ENCODE peak calls at places on chromosomes 12 and 14, in ten cellular contexts. K is transverse colon, P is RWPE2, N is neural progenitor cell, H is Peyer's patch, I is upper lobe of right lung, T is esophagus squamous epithelium, O is kidney epithelial cell, W is cardiac muscle cell, A is stomach. R is an unnamed sample. For H3K27me3 and H3K36me3, the result is how much of the 10 kb centered on the place peaks cover.

GRCh38 chr14:102479777-102480176 is 29.8 kb downstream of the ANKRD9 start:
- DNase-seq in A (peak), H (peak), I (peak), K (peak), P (peak), W (no peak), T (no peak), O (no peak), N (no peak), R (peak)

GRCh38 chr12:96677363-96677762 is 188.0 kb downstream of the CFAP54 start:
- DNase-seq in T (no peak), H (no peak), N (no peak), W (no peak), A (no peak), O (no peak), K (no peak), P (no peak), I (no peak), R (no peak)

GRCh38 chr12:121637231-121637914 is 11.0 kb downstream of the ORAI1 start:
- DNase-seq in T (no peak), K (peak), P (no peak), H (peak), O (no peak), I (peak), A (peak), N (no peak), W (no peak), R (peak)

GRCh38 chr12:3192221-3192620 is 115.0 kb downstream of the TSPAN9 start:
- DNase-seq in H (no peak), O (no peak), I (no peak), W (no peak), N (no peak), T (no peak), K (no peak), P (no peak), A (no peak), R (no peak)

GRCh38 chr12:46921048-46921753 is 95.4 kb upstream of the SLC38A4 start:
- DNase-seq in T (no peak), W (no peak), P (no peak), A (no peak), O (no peak), H (no peak), I (no peak), K (no peak), N (no peak), R (no peak)

GRCh38 chr12:82963961-82964360 is 277.3 kb downstream of the TMTC2 start:
- DNase-seq in A (no peak), I (no peak), O (no peak), P (no peak), W (peak), T (no peak), N (peak), K (no peak), H (no peak), R (no peak)

GRCh38 chr12:94707892-94708291 is 57.5 kb upstream of the TMCC3 start:
- DNase-seq in I (no peak), H (peak), O (no peak), W (peak), A (no peak), T (no peak), K (peak), P (no peak), N (no peak), R (no peak)

GRCh38 chr14:35865611-35866010 is 39.5 kb downstream of the BRMS1L start:
- DNase-seq in P (no peak), O (no peak), H (no peak), I (no peak), W (no peak), N (no peak), T (no peak), K (no peak), A (no peak), R (no peak)

GRCh38 chr12:19893514-19893913 is 454.2 kb downstream of the AEBP2 start:
- DNase-seq in O (no peak), T (no peak), H (no peak), W (no peak), N (no peak), K (no peak), I (no peak), P (no peak), A (no peak), R (no peak)

GRCh38 chr14:78197088-78197487 is 26.9 kb downstream of the NRXN3 start:
- DNase-seq in A (no peak), H (no peak), N (no peak), T (no peak), O (no peak), I (no peak), P (no peak), W (no peak), K (no peak), R (no peak)

GRCh38 chr12:107844312-107844921 is 69.9 kb downstream of the ASCL4 start:
- DNase-seq in A (peak), H (no peak), N (peak), O (no peak), I (no peak), W (peak), T (no peak), K (no peak), P (no peak), R (no peak)

GRCh38 chr12:128286970-128287369 is 20.0 kb downstream of the TMEM132C start:
- DNase-seq in P (no peak), N (no peak), W (no peak), A (no peak), K (no peak), I (no peak), H (no peak), O (no peak), T (no peak), R (no peak)

GRCh38 chr12:3772380-3772779 is 19.5 kb upstream of the CRACR2A start:
- DNase-seq in W (no peak), I (no peak), T (no peak), H (no peak), A (no peak), P (no peak), O (no peak), K (no peak), N (no peak), R (no peak)

GRCh38 chr12:77993658-77994057 is 163.0 kb downstream of the NAV3 start:
- DNase-seq in P (no peak), H (no peak), I (no peak), T (no peak), W (no peak), K (no peak), O (no peak), N (no peak), A (no peak), R (no peak)

GRCh38 chr14:21498540-21499526 is 12.3 kb downstream of the METTL3 start:
- DNase-seq in T (no peak), W (peak), H (no peak), P (no peak), O (no peak), A (no peak), K (no peak), N (peak), I (no peak), R (no peak)

GRCh38 chr14:102729825-102730224 is 47.4 kb upstream of the TRAF3 start:
- DNase-seq in W (no peak), P (no peak), K (no peak), T (no peak), O (no peak), A (no peak), I (no peak), H (no peak), N (no peak), R (no peak)

GRCh38 chr14:96156804-96157760 is 47.6 kb upstream of the BDKRB2 start:
- DNase-seq in T (no peak), I (no peak), H (no peak), N (no peak), P (no peak), W (no peak), K (no peak), A (peak), O (no peak), R (no peak)

GRCh38 chr12:124856842-124857178 is 6.9 kb downstream of the SCARB1 start:
- DNase-seq in P (no peak), I (no peak), K (no peak), N (no peak), T (no peak), A (no peak), O (no peak), H (no peak), W (no peak), R (no peak)

GRCh38 chr12:19572920-19573558 is 133.7 kb downstream of the AEBP2 start:
- DNase-seq in N (peak), T (no peak), I (no peak), P (no peak), O (peak), H (no peak), K (peak), W (peak), A (no peak), R (no peak)

GRCh38 chr12:131836193-131836592 is 8.0 kb downstream of the MMP17 start:
- DNase-seq in N (no peak), K (no peak), O (no peak), W (no peak), A (no peak), T (no peak), P (no peak), H (no peak), I (no peak), R (no peak)

GRCh38 chr12:32002848-32003493 is 43.8 kb downstream of the RESF1 start:
- DNase-seq in P (no peak), N (no peak), T (no peak), A (no peak), W (no peak), O (no peak), H (no peak), I (no peak), K (no peak), R (no peak)

GRCh38 chr12:2834581-2835491 is at the start of gene NRIP2:
- DNase-seq in H (no peak), W (no peak), I (no peak), N (peak), T (no peak), A (no peak), O (no peak), K (no peak), P (no peak), R (no peak)

GRCh38 chr12:131378861-131379665 is 331.8 kb upstream of the SFSWAP start:
- DNase-seq in K (no peak), P (no peak), N (no peak), T (no peak), O (no peak), I (peak), A (no peak), H (no peak), W (no peak), R (no peak)

GRCh38 chr12:80509781-80510556 is 65.9 kb downstream of the PTPRQ start:
- DNase-seq in O (no peak), A (no peak), P (no peak), I (no peak), H (no peak), N (no peak), T (no peak), K (no peak), W (no peak), R (no peak)

GRCh38 chr14:77804592-77804991 is 4.7 kb downstream of the ADCK1 start:
- DNase-seq in I (no peak), T (no peak), P (no peak), N (peak), K (peak), O (no peak), H (peak), W (no peak), A (no peak), R (no peak)

GRCh38 chr12:20350495-20350894 is 17.8 kb upstream of the PDE3A start:
- DNase-seq in P (no peak), W (no peak), A (no peak), H (no peak), T (no peak), O (no peak), I (no peak), N (no peak), K (no peak), R (no peak)

GRCh38 chr14:76615331-76615730 is 145.9 kb upstream of the VASH1 start:
- DNase-seq in N (no peak), I (no peak), A (no peak), W (no peak), T (no peak), H (no peak), O (no peak), P (no peak), K (no peak), R (no peak)

GRCh38 chr14:76617440-76617839 is 143.8 kb upstream of the VASH1 start:
- DNase-seq in K (no peak), N (no peak), O (no peak), H (no peak), P (no peak), W (no peak), A (no peak), T (no peak), I (no peak), R (no peak)

DNA sequence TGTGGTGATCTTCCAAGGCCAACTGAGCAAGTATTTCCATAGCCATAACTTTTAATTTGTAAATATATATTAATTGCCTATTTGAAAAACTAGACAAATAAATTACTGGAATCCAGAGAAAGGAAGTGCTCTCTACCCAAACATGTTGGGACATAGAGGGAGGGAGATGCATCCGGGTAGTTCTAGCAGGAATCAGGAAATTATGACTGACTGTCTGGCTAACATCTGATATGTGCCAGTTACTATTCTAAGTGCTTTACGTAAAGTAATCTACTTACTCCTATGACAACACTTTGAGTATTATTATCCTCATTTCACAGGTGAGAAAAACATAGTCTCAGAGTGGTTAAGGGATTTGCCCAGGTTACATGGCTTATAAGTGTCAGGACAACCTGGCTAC is 147.7 kb upstream of the VASH1 start:
- DNase-seq in O (no peak), K (no peak), A (no peak), H (no peak), W (no peak), P (no peak), N (no peak), T (no peak), I (no peak), R (no peak)
- H3K27me3 ChIP-seq in O (under half), K (under half), A (under half), H (under half), W (under half), P (under half), N (under half), T (under half), I (under half), R (under half)

GRCh38 chr14:34098985-34099349 is 148.1 kb upstream of the EGLN3 start:
- DNase-seq in T (no peak), K (no peak), N (no peak), H (no peak), W (no peak), P (no peak), I (no peak), A (no peak), O (no peak), R (no peak)
- TF ChIP-seq CTCF in T (no peak), K (no peak), N (no peak), H (no peak), W (no peak), P (peak), I (no peak), A (no peak), O (no peak), R (no peak)

GRCh38 chr14:30679032-30679431 is 56.9 kb downstream of the SCFD1 start:
- DNase-seq in A (no peak), P (no peak), K (no peak), H (no peak), W (no peak), I (no peak), O (no peak), N (no peak), T (no peak), R (no peak)

GRCh38 chr14:30669594-30669993 is 47.5 kb downstream of the SCFD1 start:
- DNase-seq in H (no peak), K (no peak), O (no peak), W (no peak), A (no peak), T (no peak), N (no peak), I (no peak), P (no peak), R (no peak)

GRCh38 chr14:30673071-30673470 is 51.0 kb downstream of the SCFD1 start:
- DNase-seq in I (no peak), W (no peak), A (no peak), N (no peak), K (no peak), T (no peak), P (no peak), O (no peak), H (no peak), R (no peak)
- H3K36me3 ChIP-seq in I (half or more), W (under half), A (half or more), N (under half), K (under half), T (under half), P (half or more), O (under half), H (under half), R (under half)

GRCh38 chr12:52783563-52784316 is 6.6 kb upstream of the KRT76 start:
- DNase-seq in A (no peak), I (no peak), W (no peak), N (no peak), K (no peak), H (no peak), T (no peak), P (no peak), O (no peak), R (no peak)

GRCh38 chr12:52782502-52782901 is 5.4 kb upstream of the KRT76 start:
- DNase-seq in K (no peak), W (no peak), P (no peak), A (no peak), O (no peak), T (no peak), N (no peak), H (no peak), I (no peak), R (no peak)

GRCh38 chr12:52787324-52787996 is 8.5 kb downstream of the KRT3 start:
- DNase-seq in I (peak), K (no peak), H (no peak), P (no peak), A (no peak), N (no peak), T (no peak), O (no peak), W (no peak), R (no peak)

GRCh38 chr12:52781399-52782082 is 4.4 kb upstream of the KRT76 start:
- DNase-seq in N (no peak), K (no peak), P (no peak), A (no peak), T (no peak), H (no peak), W (no peak), I (no peak), O (no peak), R (no peak)

DNA sequence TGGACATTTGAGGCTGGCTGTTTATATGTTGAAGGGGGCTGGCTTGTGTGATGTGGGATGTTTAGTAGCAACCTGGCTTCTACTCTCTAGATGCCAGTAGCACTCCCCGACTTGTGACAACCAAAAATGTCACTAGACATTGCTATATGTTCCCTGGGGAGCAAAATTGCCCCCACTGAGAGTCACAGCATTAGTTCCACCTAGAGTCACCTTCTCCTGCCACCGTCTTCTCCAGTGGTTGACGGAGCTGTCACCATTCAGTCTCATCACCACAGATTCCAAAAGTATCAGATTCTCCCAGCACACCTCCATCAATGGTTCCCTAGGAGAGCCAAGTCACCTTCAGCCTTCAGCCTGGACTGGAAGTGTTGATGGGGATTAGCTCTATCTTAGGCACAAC is 7.8 kb upstream of the KRT76 start:
- DNase-seq in P (no peak), A (no peak), T (no peak), N (no peak), W (no peak), O (no peak), I (no peak), H (no peak), K (no peak), R (no peak)
- H3K27me3 ChIP-seq in P (under half), A (under half), T (under half), N (under half), W (under half), O (under half), I (under half), H (under half), K (under half), R (under half)

DNA sequence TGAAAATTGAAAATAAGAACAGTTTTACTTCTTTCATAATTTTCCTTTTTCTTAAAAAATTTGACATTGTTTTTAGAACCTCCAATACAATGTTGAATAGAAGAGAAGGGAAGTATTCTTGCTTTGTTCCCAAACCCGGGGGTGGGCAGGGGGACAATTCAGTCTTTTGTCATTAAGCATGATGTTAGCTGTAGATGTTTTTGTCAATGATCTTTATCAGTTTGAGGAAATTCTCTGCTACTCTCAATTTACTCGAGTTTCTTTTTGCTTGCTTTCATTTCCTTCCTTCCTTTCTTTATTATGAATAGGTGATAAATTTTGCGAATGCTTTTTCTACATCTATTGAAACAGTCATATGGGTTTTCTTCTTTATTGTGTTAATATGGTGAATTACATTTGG is 183.2 kb upstream of the FRMD6 start:
- DNase-seq in N (no peak), T (no peak), I (no peak), P (no peak), H (no peak), A (no peak), K (no peak), O (no peak), W (no peak), R (no peak)
- TF ChIP-seq CTCF in N (no peak), T (no peak), I (no peak), P (no peak), H (no peak), A (no peak), K (no peak), O (no peak), W (no peak), R (no peak)

GRCh38 chr12:118025168-118025567 is 8.7 kb downstream of the RFC5 start:
- DNase-seq in K (no peak), W (no peak), H (no peak), P (no peak), T (no peak), A (no peak), I (no peak), N (no peak), O (no peak), R (no peak)

GRCh38 chr12:118017926-118018325 is 1.4 kb downstream of the RFC5 start:
- DNase-seq in W (no peak), K (no peak), I (no peak), O (no peak), A (no peak), T (no peak), N (no peak), P (no peak), H (no peak), R (no peak)

GRCh38 chr12:118020036-118020435 is 3.5 kb downstream of the RFC5 start:
- DNase-seq in O (no peak), W (no peak), I (no peak), T (no peak), A (no peak), K (no peak), N (no peak), H (no peak), P (no peak), R (no peak)

GRCh38 chr12:118023461-118023860 is 7.0 kb downstream of the RFC5 start:
- DNase-seq in W (no peak), T (no peak), H (no peak), N (no peak), A (no peak), K (no peak), P (no peak), O (no peak), I (no peak), R (no peak)

GRCh38 chr12:118022728-118023109 is 6.2 kb downstream of the RFC5 start:
- DNase-seq in T (no peak), I (no peak), A (no peak), P (no peak), O (no peak), W (no peak), N (no peak), H (no peak), K (no peak), R (no peak)
- H3K36me3 ChIP-seq in T (under half), I (half or more), A (half or more), P (half or more), O (under half), W (under half), N (under half), H (under half), K (under half), R (under half)